ENCODE peak calls at places on chromosomes 4 and X, in ten cellular contexts. C is H9, R is fibroblast of lung, D is colonic mucosa, T is ascending aorta, K is GM23338, Q is A549, B is cardiac muscle cell, F is psoas muscle, V is lower lobe of right lung. W is an unnamed sample.

GRCh38 chr4:100417565-100417964 is 100.3 kb downstream of the EMCN start:
- DNase-seq in C (no peak), R (peak; percentile 47), D (no peak), T (no peak), K (no peak), Q (no peak), B (peak; percentile 68), F (no peak), V (no peak), W (no peak)

GRCh38 chr4:65646136-65646535 is 24.2 kb downstream of the EPHA5 start:
- DNase-seq in C (no peak), R (no peak), D (no peak), T (no peak), K (no peak), Q (no peak), B (no peak), F (no peak), V (no peak), W (no peak)

GRCh38 chr4:26858035-26858918 is 2.4 kb upstream of the STIM2 start:
- DNase-seq in C (no peak), R (no peak), D (no peak), T (no peak), K (no peak), Q (no peak), B (no peak), F (no peak), V (no peak), W (no peak)

GRCh38 chr4:164892018-164892417 is 15.0 kb downstream of the APELA start:
- DNase-seq in C (no peak), R (no peak), D (no peak), T (no peak), K (no peak), Q (no peak), B (no peak), F (no peak), V (no peak), W (no peak)

GRCh38 chr4:7070729-7071511 is 3.1 kb upstream of the GRPEL1 start:
- DNase-seq in C (peak; percentile 93), R (peak; percentile 68), D (peak; percentile 92), T (no peak), K (peak; percentile 93), Q (peak; percentile 72), B (peak; percentile 70), F (peak; percentile 89), V (peak; percentile 89), W (peak; percentile 88)

GRCh38 chr4:8427761-8428287 is 12.7 kb downstream of the ACOX3 start:
- DNase-seq in C (no peak), R (peak; percentile 71), D (peak; percentile 34), T (no peak), K (peak; percentile 32), Q (no peak), B (peak; percentile 57), F (no peak), V (no peak), W (no peak)

GRCh38 chrX:40065291-40066046 is 32.3 kb downstream of the BCOR start:
- DNase-seq in C (no peak), R (no peak), D (no peak), T (no peak), K (no peak), Q (no peak), B (no peak), F (peak; percentile 51), V (no peak), W (no peak)

GRCh38 chr4:55253911-55254593 is 92.0 kb upstream of the SRD5A3 start:
- DNase-seq in C (no peak), R (no peak), D (no peak), T (no peak), K (peak; percentile 43), Q (no peak), B (no peak), F (no peak), V (no peak), W (no peak)

GRCh38 chr4:6019316-6020263 is 1.4 kb upstream of the C4orf50 start:
- DNase-seq in C (peak; percentile 82), R (peak; percentile 45), D (peak; percentile 42), T (no peak), K (peak; percentile 95), Q (peak; percentile 51), B (peak; percentile 61), F (no peak), V (no peak), W (no peak)

GRCh38 chr4:151114986-151115385 is 15.6 kb downstream of the RPS3A start:
- DNase-seq in C (no peak), R (peak; percentile 43), D (no peak), T (no peak), K (no peak), Q (no peak), B (peak; percentile 54), F (no peak), V (no peak), W (no peak)

GRCh38 chr4:78779280-78779679 is 3.1 kb downstream of the BMP2K start:
- DNase-seq in C (no peak), R (no peak), D (no peak), T (no peak), K (no peak), Q (no peak), B (no peak), F (no peak), V (no peak), W (no peak)

DNA sequence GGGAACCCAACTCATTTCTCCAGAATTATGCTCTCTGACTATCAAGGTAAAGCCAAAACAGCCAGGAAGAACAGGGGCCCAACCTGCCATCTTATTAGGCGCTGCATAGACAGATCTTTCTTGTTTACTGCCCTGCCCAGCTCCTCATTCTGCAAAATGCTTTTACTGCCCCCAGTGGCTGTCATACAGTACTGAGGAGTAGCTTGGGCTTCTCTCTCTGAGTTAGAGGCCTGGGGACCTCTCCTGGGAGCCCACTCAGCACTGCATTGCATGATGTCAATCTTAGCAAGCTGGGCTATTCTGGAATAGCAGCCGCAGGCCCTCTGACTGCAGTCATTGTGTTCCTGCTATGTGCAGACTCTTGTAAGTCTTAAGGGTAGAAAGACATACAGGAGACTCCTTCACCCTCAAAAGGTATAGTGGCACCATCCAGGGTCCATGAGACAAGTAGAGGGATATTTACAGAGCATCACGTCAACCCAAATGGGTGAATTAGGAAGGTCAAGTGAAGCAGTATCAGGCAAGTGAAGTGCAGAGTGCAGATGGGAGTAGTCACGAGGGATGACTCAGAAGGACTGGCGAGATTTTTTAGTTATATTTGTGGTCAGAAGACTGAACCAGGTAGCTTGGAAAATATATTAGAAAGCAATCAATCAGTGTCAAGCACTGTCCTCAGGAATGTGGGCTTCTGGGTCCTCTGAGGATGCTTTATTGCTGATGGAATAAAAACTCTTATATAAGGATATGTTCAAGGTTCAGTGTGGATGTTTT is 294.1 kb upstream of the SFRP2 start:
- DNase-seq in C (peak; percentile 80), R (no peak), D (no peak), T (no peak), K (peak; percentile 83), Q (peak; percentile 13), B (no peak), F (no peak), V (no peak), W (no peak)
- TF ChIP-seq CTCF in C (peak; percentile 79), R (peak; percentile 12), D (no peak), T (no peak), K (peak; percentile 84), Q (no peak), B (no peak), F (no peak), V (peak; percentile 17), W (peak; percentile 8)

GRCh38 chr4:184263910-184264732 is 46.4 kb upstream of the ENPP6 start:
- DNase-seq in C (peak; percentile 87), R (peak; percentile 92), D (peak; percentile 96), T (peak; percentile 46), K (peak; percentile 99), Q (peak; percentile 89), B (peak; percentile 95), F (peak; percentile 95), V (peak; percentile 95), W (peak; percentile 98)

GRCh38 chr4:184263461-184263860 is 45.8 kb upstream of the ENPP6 start:
- DNase-seq in C (no peak), R (no peak), D (no peak), T (no peak), K (no peak), Q (no peak), B (no peak), F (no peak), V (no peak), W (no peak)

GRCh38 chr4:184267206-184267608 is 49.5 kb upstream of the ENPP6 start:
- DNase-seq in C (peak; percentile 0), R (no peak), D (no peak), T (no peak), K (no peak), Q (no peak), B (no peak), F (no peak), V (no peak), W (no peak)

GRCh38 chr4:184267673-184268573 is 50.2 kb upstream of the ENPP6 start:
- DNase-seq in C (peak; percentile 5), R (peak; percentile 86), D (peak; percentile 57), T (no peak), K (no peak), Q (peak; percentile 58), B (peak; percentile 88), F (no peak), V (peak; percentile 73), W (no peak)

GRCh38 chr4:184265566-184266351 is 48.1 kb upstream of the ENPP6 start:
- DNase-seq in C (no peak), R (peak; percentile 9), D (no peak), T (no peak), K (no peak), Q (peak; percentile 83), B (peak; percentile 38), F (no peak), V (no peak), W (no peak)
- H3K4me1 ChIP-seq in C (no peaks in the 10 kb centered on the region), R (peaks cover 8% of the 10 kb centered on the region), D (no peaks in the 10 kb centered on the region), T (no peaks in the 10 kb centered on the region), K (no peaks in the 10 kb centered on the region), Q (peaks cover 21% of the 10 kb centered on the region), B (no peaks in the 10 kb centered on the region), F (no peaks in the 10 kb centered on the region), V (peaks cover 23% of the 10 kb centered on the region), W (peaks cover 7% of the 10 kb centered on the region)

GRCh38 chr4:87053064-87053693 is 118.4 kb downstream of the AFF1 start:
- DNase-seq in C (no peak), R (no peak), D (no peak), T (no peak), K (no peak), Q (no peak), B (no peak), F (no peak), V (no peak), W (no peak)
- H3K27ac ChIP-seq in C (no peak overlapping the region), R (no peak overlapping the region), D (peak overlapping the region; percentile 2), T (peak overlapping the region; percentile 84), K (peak overlapping the region; percentile 11), Q (no peak overlapping the region), B (peak overlapping the region; percentile 81), F (peak overlapping the region; percentile 87), V (no peak overlapping the region), W (peak overlapping the region; percentile 5)

DNA sequence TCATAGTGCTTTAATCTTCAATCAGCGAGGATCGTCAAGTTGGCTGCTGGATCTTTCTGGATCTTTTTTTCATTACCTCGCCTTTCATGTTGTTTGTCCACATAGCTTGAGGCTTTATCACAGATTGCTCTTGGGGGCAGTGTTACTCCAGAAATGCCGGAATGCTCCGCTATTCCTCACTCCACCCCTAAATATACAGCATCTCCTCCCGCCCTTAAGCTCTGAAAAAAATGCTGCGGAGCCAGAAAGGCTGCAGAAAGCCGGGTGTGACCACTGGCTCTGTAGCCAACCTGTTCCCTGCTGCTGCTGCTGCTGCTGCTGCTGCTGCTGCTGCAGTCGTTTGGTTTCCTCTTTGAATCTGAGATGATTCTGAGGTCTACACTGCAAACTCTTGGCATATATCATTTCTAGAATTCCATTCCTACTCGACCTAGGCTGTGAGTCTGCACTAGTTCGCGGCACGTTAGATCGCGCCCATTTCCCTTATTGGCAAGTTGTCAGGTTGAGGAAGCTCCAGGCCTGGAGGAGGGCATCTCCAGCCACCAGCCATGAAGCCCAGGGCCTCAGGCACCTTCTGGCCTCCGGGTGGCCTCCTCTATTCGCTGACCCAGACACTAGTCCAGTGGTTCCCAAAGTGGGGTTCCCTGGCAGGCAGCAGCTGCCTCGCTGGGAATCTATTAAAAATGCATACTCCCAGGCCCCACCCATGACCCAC is 34.2 kb downstream of the WDR13 start:
- DNase-seq in C (peak; percentile 87), R (peak; percentile 94), D (peak; percentile 86), T (peak; percentile 21), K (peak; percentile 89), Q (peak; percentile 91), B (peak; percentile 93), F (peak; percentile 73), V (peak; percentile 75), W (peak; percentile 80)
- TF ChIP-seq CTCF in C (peak; percentile 71), R (peak; percentile 58), D (no peak), T (peak; percentile 34), K (peak; percentile 73), Q (peak; percentile 65), B (peak; percentile 53), F (peak; percentile 27), V (peak; percentile 53), W (peak; percentile 23)

W was measured in suprapubic skin.